ENCODE peak calls at places on chromosomes 6 and 20, in four cellular contexts. One of them, this sample, is unnamed.

GRCh38 chr20:45782890-45783289 is 8.8 kb downstream of the WFDC3 start:
- DNase-seq in T1000: peak
- DNase-seq in stimulated activated CD4-positive, alpha-beta T cell treated with anti-CD3 and anti-CD28 coated beads, Interleukin-4, amount 100 ng/mL, for 1 hour: no peak
- DNase-seq in NCI-H1105: no peak
- DNase-seq in this sample: no peak

GRCh38 chr6:21666200-21666671 is 72.7 kb downstream of the SOX4 start:
- DNase-seq in NCI-H1105: peak
- DNase-seq in stimulated activated CD4-positive, alpha-beta T cell treated with anti-CD3 and anti-CD28 coated beads, Interleukin-4, amount 100 ng/mL, for 1 hour: no peak
- DNase-seq in T1000: no peak
- DNase-seq in this sample: no peak

GRCh38 chr6:42365021-42365420 is 86.7 kb downstream of the TRERF1 start:
- DNase-seq in stimulated activated CD4-positive, alpha-beta T cell treated with anti-CD3 and anti-CD28 coated beads, Interleukin-4, amount 100 ng/mL, for 1 hour: no peak
- DNase-seq in T1000: no peak
- DNase-seq in NCI-H1105: no peak
- DNase-seq in this sample: no peak

GRCh38 chr20:9401381-9401780 is 113.0 kb upstream of the LAMP5 start:
- DNase-seq in stimulated activated CD4-positive, alpha-beta T cell treated with anti-CD3 and anti-CD28 coated beads, Interleukin-4, amount 100 ng/mL, for 1 hour: no peak
- DNase-seq in T1000: no peak
- DNase-seq in NCI-H1105: no peak
- DNase-seq in this sample: no peak

GRCh38 chr6:5095236-5095635 is 10.1 kb downstream of the PPP1R3G start:
- DNase-seq in stimulated activated CD4-positive, alpha-beta T cell treated with anti-CD3 and anti-CD28 coated beads, Interleukin-4, amount 100 ng/mL, for 1 hour: no peak
- DNase-seq in T1000: no peak
- DNase-seq in NCI-H1105: no peak
- DNase-seq in this sample: peak

GRCh38 chr20:32231847-32232246 is 24.2 kb downstream of the POFUT1 start:
- DNase-seq in stimulated activated CD4-positive, alpha-beta T cell treated with anti-CD3 and anti-CD28 coated beads, Interleukin-4, amount 100 ng/mL, for 1 hour: no peak
- DNase-seq in NCI-H1105: no peak
- DNase-seq in T1000: no peak
- DNase-seq in this sample: no peak

GRCh38 chr6:87971605-87972262 is 75.9 kb upstream of the SPACA1 start:
- DNase-seq in T1000: no peak
- DNase-seq in NCI-H1105: no peak
- DNase-seq in stimulated activated CD4-positive, alpha-beta T cell treated with anti-CD3 and anti-CD28 coated beads, Interleukin-4, amount 100 ng/mL, for 1 hour: no peak
- DNase-seq in this sample: no peak

GRCh38 chr20:59987135-59987534 is 28.9 kb downstream of the CDH26 start:
- DNase-seq in stimulated activated CD4-positive, alpha-beta T cell treated with anti-CD3 and anti-CD28 coated beads, Interleukin-4, amount 100 ng/mL, for 1 hour: no peak
- DNase-seq in T1000: no peak
- DNase-seq in NCI-H1105: no peak
- DNase-seq in this sample: no peak

GRCh38 chr6:53539561-53539960 is 5.3 kb downstream of the GCLC start:
- DNase-seq in stimulated activated CD4-positive, alpha-beta T cell treated with anti-CD3 and anti-CD28 coated beads, Interleukin-4, amount 100 ng/mL, for 1 hour: no peak
- DNase-seq in T1000: no peak
- DNase-seq in NCI-H1105: no peak
- DNase-seq in this sample: no peak

GRCh38 chr6:129766959-129767728 is 57.2 kb upstream of the ARHGAP18 start:
- DNase-seq in T1000: peak
- DNase-seq in NCI-H1105: peak
- DNase-seq in stimulated activated CD4-positive, alpha-beta T cell treated with anti-CD3 and anti-CD28 coated beads, Interleukin-4, amount 100 ng/mL, for 1 hour: peak
- DNase-seq in this sample: peak

GRCh38 chr6:15254074-15254975 is 8.5 kb downstream of the JARID2 start:
- DNase-seq in NCI-H1105: no peak
- DNase-seq in T1000: no peak
- DNase-seq in stimulated activated CD4-positive, alpha-beta T cell treated with anti-CD3 and anti-CD28 coated beads, Interleukin-4, amount 100 ng/mL, for 1 hour: no peak
- DNase-seq in this sample: peak

GRCh38 chr20:45833883-45834796 is 541 bp downstream of the SNX21 start:
- DNase-seq in stimulated activated CD4-positive, alpha-beta T cell treated with anti-CD3 and anti-CD28 coated beads, Interleukin-4, amount 100 ng/mL, for 1 hour: peak
- DNase-seq in NCI-H1105: no peak
- DNase-seq in T1000: peak
- DNase-seq in this sample: peak